ENCODE peak calls at places on chromosomes 16 and 17, in ten cellular contexts. One of them, this sample, is unnamed.

GRCh38 chr17:8151120-8151640 is 1.0 kb downstream of the PER1 start:
- DNase-seq in heart left ventricle: peak
- DNase-seq in AG04450: peak
- DNase-seq in uterus: peak
- DNase-seq in psoas muscle: peak
- DNase-seq in testis: peak
- DNase-seq in epithelial cell of esophagus: peak
- DNase-seq in lung: peak
- DNase-seq in NB4: peak
- DNase-seq in MM.1S: peak
- DNase-seq in this sample: peak

GRCh38 chr17:48330386-48330785 is 99.6 kb downstream of the SKAP1 start:
- DNase-seq in heart left ventricle: no peak
- DNase-seq in AG04450: no peak
- DNase-seq in uterus: no peak
- DNase-seq in psoas muscle: no peak
- DNase-seq in testis: no peak
- DNase-seq in epithelial cell of esophagus: no peak
- DNase-seq in lung: no peak
- DNase-seq in NB4: no peak
- DNase-seq in MM.1S: no peak
- DNase-seq in this sample: no peak

GRCh38 chr16:8572919-8573724 is 17.2 kb downstream of the TMEM114 start:
- DNase-seq in heart left ventricle: no peak
- DNase-seq in AG04450: no peak
- DNase-seq in uterus: no peak
- DNase-seq in psoas muscle: no peak
- DNase-seq in testis: peak
- DNase-seq in epithelial cell of esophagus: peak
- DNase-seq in lung: no peak
- DNase-seq in NB4: peak
- DNase-seq in MM.1S: peak
- DNase-seq in this sample: peak

GRCh38 chr17:76500745-76501017 is 542 bp downstream of the RHBDF2 start:
- DNase-seq in heart left ventricle: no peak
- DNase-seq in AG04450: no peak
- DNase-seq in uterus: no peak
- DNase-seq in psoas muscle: no peak
- DNase-seq in testis: no peak
- DNase-seq in epithelial cell of esophagus: no peak
- DNase-seq in lung: no peak
- DNase-seq in NB4: no peak
- DNase-seq in MM.1S: no peak
- DNase-seq in this sample: no peak

GRCh38 chr17:61073799-61074513 is 325.7 kb upstream of the TBX2 start:
- DNase-seq in heart left ventricle: no peak
- DNase-seq in AG04450: no peak
- DNase-seq in uterus: no peak
- DNase-seq in psoas muscle: no peak
- DNase-seq in testis: no peak
- DNase-seq in epithelial cell of esophagus: no peak
- DNase-seq in lung: no peak
- DNase-seq in NB4: no peak
- DNase-seq in MM.1S: no peak
- DNase-seq in this sample: no peak

GRCh38 chr17:3693829-3694231 is 2.1 kb downstream of the P2RX5 start:
- DNase-seq in heart left ventricle: no peak
- DNase-seq in AG04450: no peak
- DNase-seq in uterus: no peak
- DNase-seq in psoas muscle: no peak
- DNase-seq in testis: no peak
- DNase-seq in epithelial cell of esophagus: no peak
- DNase-seq in lung: no peak
- DNase-seq in NB4: no peak
- DNase-seq in MM.1S: peak
- DNase-seq in this sample: no peak

GRCh38 chr17:27153005-27153404 is 140.9 kb upstream of the WSB1 start:
- DNase-seq in heart left ventricle: no peak
- DNase-seq in AG04450: no peak
- DNase-seq in uterus: no peak
- DNase-seq in psoas muscle: no peak
- DNase-seq in testis: no peak
- DNase-seq in epithelial cell of esophagus: no peak
- DNase-seq in lung: no peak
- DNase-seq in NB4: no peak
- DNase-seq in MM.1S: no peak
- DNase-seq in this sample: no peak

GRCh38 chr17:75739801-75740200 is 18.5 kb downstream of the ITGB4 start:
- DNase-seq in heart left ventricle: no peak
- DNase-seq in AG04450: no peak
- DNase-seq in uterus: no peak
- DNase-seq in psoas muscle: no peak
- DNase-seq in testis: no peak
- DNase-seq in epithelial cell of esophagus: no peak
- DNase-seq in lung: no peak
- DNase-seq in NB4: no peak
- DNase-seq in MM.1S: no peak
- DNase-seq in this sample: no peak

GRCh38 chr16:1181715-1182671 is 29.1 kb downstream of the CACNA1H start:
- DNase-seq in heart left ventricle: peak
- DNase-seq in AG04450: peak
- DNase-seq in uterus: peak
- DNase-seq in psoas muscle: peak
- DNase-seq in testis: peak
- DNase-seq in epithelial cell of esophagus: no peak
- DNase-seq in lung: peak
- DNase-seq in NB4: no peak
- DNase-seq in MM.1S: no peak
- DNase-seq in this sample: peak

GRCh38 chr16:1183235-1183907 is 30.5 kb downstream of the CACNA1H start:
- DNase-seq in heart left ventricle: peak
- DNase-seq in AG04450: peak
- DNase-seq in uterus: peak
- DNase-seq in psoas muscle: peak
- DNase-seq in testis: peak
- DNase-seq in epithelial cell of esophagus: no peak
- DNase-seq in lung: no peak
- DNase-seq in NB4: no peak
- DNase-seq in MM.1S: no peak
- DNase-seq in this sample: peak

GRCh38 chr16:1178295-1178910 is 25.5 kb downstream of the CACNA1H start:
- DNase-seq in heart left ventricle: no peak
- DNase-seq in AG04450: no peak
- DNase-seq in uterus: no peak
- DNase-seq in psoas muscle: no peak
- DNase-seq in testis: no peak
- DNase-seq in epithelial cell of esophagus: no peak
- DNase-seq in lung: no peak
- DNase-seq in NB4: no peak
- DNase-seq in MM.1S: no peak
- DNase-seq in this sample: no peak

GRCh38 chr16:1184156-1184868 is 31.4 kb downstream of the CACNA1H start:
- DNase-seq in heart left ventricle: no peak
- DNase-seq in AG04450: no peak
- DNase-seq in uterus: peak
- DNase-seq in psoas muscle: no peak
- DNase-seq in testis: no peak
- DNase-seq in epithelial cell of esophagus: no peak
- DNase-seq in lung: no peak
- DNase-seq in NB4: no peak
- DNase-seq in MM.1S: no peak
- DNase-seq in this sample: no peak

GRCh38 chr16:1180772-1181714 is 28.1 kb downstream of the CACNA1H start:
- DNase-seq in heart left ventricle: peak
- DNase-seq in AG04450: no peak
- DNase-seq in uterus: peak
- DNase-seq in psoas muscle: no peak
- DNase-seq in testis: peak
- DNase-seq in epithelial cell of esophagus: no peak
- DNase-seq in lung: no peak
- DNase-seq in NB4: no peak
- DNase-seq in MM.1S: no peak
- DNase-seq in this sample: no peak
- TF ChIP-seq CTCF in heart left ventricle: no peak
- TF ChIP-seq CTCF in AG04450: peak
- TF ChIP-seq CTCF in uterus: no peak
- TF ChIP-seq CTCF in psoas muscle: no peak
- TF ChIP-seq CTCF in testis: no peak
- TF ChIP-seq CTCF in epithelial cell of esophagus: no peak
- TF ChIP-seq CTCF in lung: no peak
- TF ChIP-seq CTCF in NB4: no peak
- TF ChIP-seq CTCF in MM.1S: no peak
- TF ChIP-seq CTCF in this sample: peak

DNA sequence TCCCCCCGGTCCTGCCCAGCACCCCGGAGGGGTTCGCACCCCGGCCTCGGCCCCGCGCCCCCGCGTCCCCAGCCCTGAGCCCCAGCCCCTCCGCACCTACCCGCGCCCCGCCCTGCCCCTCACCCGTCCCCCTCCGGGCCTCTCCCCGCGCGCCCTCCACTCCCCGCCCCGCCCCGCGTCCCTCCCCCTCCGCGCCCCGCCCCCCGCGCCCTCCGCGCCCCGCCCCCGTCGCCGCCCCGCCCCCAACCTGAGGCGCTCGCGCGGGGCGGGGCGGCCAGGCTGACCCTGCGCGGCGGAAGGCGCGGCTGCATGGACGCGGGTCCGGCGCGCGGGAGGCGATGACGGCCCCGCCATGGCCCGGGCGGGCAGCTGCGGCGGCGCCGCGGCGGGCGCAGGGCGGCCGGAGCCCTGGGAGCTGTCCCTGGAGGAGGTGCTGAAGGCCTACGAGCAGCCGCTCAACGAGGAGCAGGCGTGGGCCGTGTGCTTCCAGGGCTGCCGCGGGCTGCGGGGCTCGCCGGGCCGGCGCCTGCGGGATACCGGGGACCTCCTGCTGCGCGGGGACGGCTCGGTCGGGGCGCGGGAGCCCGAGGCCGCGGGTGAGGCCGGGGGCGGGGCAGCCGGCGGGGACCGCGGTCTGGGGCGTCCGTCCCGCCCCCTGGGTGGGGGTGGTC is at the start of gene SPIRE2:
- DNase-seq in heart left ventricle: peak
- DNase-seq in AG04450: no peak
- DNase-seq in uterus: peak
- DNase-seq in psoas muscle: peak
- DNase-seq in testis: peak
- DNase-seq in epithelial cell of esophagus: peak
- DNase-seq in lung: peak
- DNase-seq in NB4: peak
- DNase-seq in MM.1S: peak
- DNase-seq in this sample: peak
- H3K4me3 ChIP-seq in heart left ventricle: peak
- H3K4me3 ChIP-seq in AG04450: peak
- H3K4me3 ChIP-seq in uterus: peak
- H3K4me3 ChIP-seq in psoas muscle: peak
- H3K4me3 ChIP-seq in testis: peak
- H3K4me3 ChIP-seq in epithelial cell of esophagus: peak
- H3K4me3 ChIP-seq in lung: peak
- H3K4me3 ChIP-seq in NB4: peak
- H3K4me3 ChIP-seq in MM.1S: peak
- H3K4me3 ChIP-seq in this sample: peak

DNA sequence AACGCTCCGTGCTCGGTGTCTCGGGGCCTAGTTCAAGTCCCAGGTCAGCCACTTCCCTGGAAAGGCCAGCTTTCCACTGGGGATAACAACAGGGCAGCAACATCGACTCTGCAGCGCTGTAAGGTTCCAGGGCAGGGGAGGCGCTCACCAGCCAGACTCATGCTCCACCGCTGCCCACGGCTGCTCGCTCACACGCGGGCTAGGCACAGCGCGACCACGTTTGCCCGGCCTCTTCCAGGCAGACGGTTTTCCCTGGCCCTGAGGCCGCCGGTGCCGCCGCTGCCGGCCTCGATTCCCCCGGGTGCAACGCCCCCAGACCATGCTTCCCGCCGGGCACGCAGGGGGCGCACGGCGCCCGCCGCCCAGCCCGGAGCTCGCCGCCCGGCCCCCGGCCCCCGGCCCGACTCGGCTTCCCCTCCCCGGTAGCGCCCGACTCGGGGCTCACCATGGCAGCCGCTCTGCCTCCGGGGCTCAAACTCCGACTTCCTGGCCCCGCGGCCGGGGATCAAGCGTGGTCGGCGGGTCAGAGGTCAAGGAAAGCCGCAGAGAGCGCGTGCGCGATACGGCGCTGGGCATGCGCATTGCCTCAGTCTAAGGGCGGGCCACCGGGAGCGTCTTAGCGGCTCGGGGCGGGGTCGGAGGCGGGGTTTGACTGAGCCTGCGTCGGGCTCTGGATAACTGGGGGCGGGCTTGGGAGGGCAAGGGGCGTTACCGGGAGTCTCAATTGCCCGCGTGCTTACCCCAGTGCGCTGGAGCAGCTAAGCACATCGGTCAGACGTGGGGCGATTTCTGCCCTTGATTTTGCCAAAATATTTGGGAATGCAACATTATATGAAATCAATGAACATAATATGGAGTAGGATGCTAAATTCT is at the start of gene PAM16:
- DNase-seq in heart left ventricle: peak
- DNase-seq in AG04450: peak
- DNase-seq in uterus: peak
- DNase-seq in psoas muscle: peak
- DNase-seq in testis: peak
- DNase-seq in epithelial cell of esophagus: peak
- DNase-seq in lung: peak
- DNase-seq in NB4: peak
- DNase-seq in MM.1S: peak
- DNase-seq in this sample: peak
- TF ChIP-seq CTCF in heart left ventricle: peak
- TF ChIP-seq CTCF in AG04450: peak
- TF ChIP-seq CTCF in uterus: no peak
- TF ChIP-seq CTCF in psoas muscle: peak
- TF ChIP-seq CTCF in testis: no peak
- TF ChIP-seq CTCF in epithelial cell of esophagus: no peak
- TF ChIP-seq CTCF in lung: no peak
- TF ChIP-seq CTCF in NB4: no peak
- TF ChIP-seq CTCF in MM.1S: no peak
- TF ChIP-seq CTCF in this sample: no peak

DNA sequence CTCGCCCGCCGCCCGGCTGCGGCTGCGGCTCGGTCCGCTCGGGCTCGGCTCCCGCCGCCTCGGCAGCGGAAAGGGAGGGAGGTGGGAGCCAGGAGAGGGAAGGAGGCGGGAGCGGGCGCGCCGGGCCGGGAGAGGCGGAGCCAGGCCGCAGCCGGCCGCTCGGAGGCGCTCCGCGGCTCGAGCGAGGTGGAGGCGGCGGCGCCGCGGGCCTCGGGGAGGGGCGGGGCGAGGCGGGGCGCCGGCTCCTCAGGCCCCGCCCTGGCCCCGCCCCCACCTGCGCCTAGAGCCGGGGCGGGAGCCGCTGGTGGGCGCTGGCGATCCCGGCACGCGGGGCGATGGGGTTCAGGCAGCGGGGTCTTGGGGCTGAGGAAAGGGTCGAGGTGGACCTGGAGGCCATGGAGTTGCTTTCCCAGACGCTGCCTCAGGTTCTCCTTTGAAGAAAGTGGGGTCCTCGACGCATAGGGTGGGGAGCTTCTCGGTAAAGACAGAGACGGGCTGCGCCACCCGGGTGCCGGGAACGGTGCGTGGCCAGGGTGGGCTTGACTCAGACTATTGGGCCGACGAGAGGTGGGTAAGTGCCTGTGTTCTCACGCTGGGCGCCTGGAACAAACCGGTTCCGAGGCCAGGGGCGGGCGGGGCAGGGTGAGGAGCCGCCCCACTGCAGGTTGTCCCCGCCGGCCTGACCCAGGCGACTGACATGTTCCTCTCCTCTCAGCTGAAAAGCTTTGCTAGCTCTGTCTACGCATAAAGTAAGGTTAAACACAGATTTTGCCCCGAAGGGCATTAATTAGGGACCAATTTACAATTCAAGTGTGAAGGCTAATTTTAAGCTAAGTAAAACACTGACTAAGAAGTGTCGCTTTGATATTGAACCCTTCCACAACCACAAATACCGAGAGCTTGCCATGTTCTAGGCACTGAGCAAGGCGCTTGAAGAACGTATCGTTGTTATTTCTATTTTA is at the start of gene CMTM4:
- DNase-seq in heart left ventricle: peak
- DNase-seq in AG04450: peak
- DNase-seq in uterus: peak
- DNase-seq in psoas muscle: peak
- DNase-seq in testis: peak
- DNase-seq in epithelial cell of esophagus: peak
- DNase-seq in lung: peak
- DNase-seq in NB4: peak
- DNase-seq in MM.1S: peak
- DNase-seq in this sample: peak
- H3K4me3 ChIP-seq in heart left ventricle: peak
- H3K4me3 ChIP-seq in AG04450: peak
- H3K4me3 ChIP-seq in uterus: peak
- H3K4me3 ChIP-seq in psoas muscle: peak
- H3K4me3 ChIP-seq in testis: peak
- H3K4me3 ChIP-seq in epithelial cell of esophagus: peak
- H3K4me3 ChIP-seq in lung: peak
- H3K4me3 ChIP-seq in NB4: peak
- H3K4me3 ChIP-seq in MM.1S: peak
- H3K4me3 ChIP-seq in this sample: peak

This sample was measured in astrocyte of the spinal cord.